ENCODE peak calls at places on chromosomes 3 and 15, in five cellular contexts. One of them, this sample, is unnamed.

GRCh38 chr3:170572665-170573253 is 13.1 kb downstream of the SLC7A14 start:
- DNase-seq in H1: no peak
- DNase-seq in H9: no peak
- DNase-seq in trophoblast cell: no peak
- DNase-seq in neuronal stem cell: no peak
- DNase-seq in this sample: peak; percentile 85

GRCh38 chr3:190626951-190627620 is 113.2 kb downstream of the IL1RAP start:
- DNase-seq in H1: no peak
- DNase-seq in H9: no peak
- DNase-seq in trophoblast cell: no peak
- DNase-seq in neuronal stem cell: no peak
- DNase-seq in this sample: no peak

GRCh38 chr15:53625260-53625659 is 134.2 kb downstream of the WDR72 start:
- DNase-seq in H1: peak; percentile 46
- DNase-seq in H9: peak; percentile 54
- DNase-seq in trophoblast cell: no peak
- DNase-seq in neuronal stem cell: peak; percentile 65
- DNase-seq in this sample: no peak

GRCh38 chr3:43094381-43094780 is 11.5 kb downstream of the POMGNT2 start:
- DNase-seq in H1: no peak
- DNase-seq in H9: no peak
- DNase-seq in trophoblast cell: no peak
- DNase-seq in neuronal stem cell: no peak
- DNase-seq in this sample: no peak

GRCh38 chr3:12984023-12984823 is 89.0 kb downstream of the IQSEC1 start:
- DNase-seq in H1: peak; percentile 43
- DNase-seq in H9: peak; percentile 84
- DNase-seq in trophoblast cell: peak; percentile 76
- DNase-seq in neuronal stem cell: no peak
- DNase-seq in this sample: peak; percentile 77

GRCh38 chr15:92142242-92143232 is 251.1 kb upstream of the ST8SIA2 start:
- DNase-seq in H1: no peak
- DNase-seq in H9: peak; percentile 18
- DNase-seq in trophoblast cell: peak; percentile 12
- DNase-seq in neuronal stem cell: no peak
- DNase-seq in this sample: no peak

GRCh38 chr3:32591960-32592462 is 21.4 kb upstream of the DYNC1LI1 start:
- DNase-seq in H1: no peak
- DNase-seq in H9: no peak
- DNase-seq in trophoblast cell: no peak
- DNase-seq in neuronal stem cell: no peak
- DNase-seq in this sample: no peak

GRCh38 chr3:134291300-134292254 is 40.9 kb upstream of the RYK start:
- DNase-seq in H1: no peak
- DNase-seq in H9: no peak
- DNase-seq in trophoblast cell: no peak
- DNase-seq in neuronal stem cell: no peak
- DNase-seq in this sample: peak; percentile 68

GRCh38 chr15:27358751-27359434 is 387.9 kb downstream of the GABRG3 start:
- DNase-seq in H1: peak; percentile 49
- DNase-seq in H9: peak; percentile 76
- DNase-seq in trophoblast cell: no peak
- DNase-seq in neuronal stem cell: peak; percentile 40
- DNase-seq in this sample: no peak

GRCh38 chr3:51393096-51393495 is 2.0 kb downstream of the RBM15B start:
- DNase-seq in H1: no peak
- DNase-seq in H9: no peak
- DNase-seq in trophoblast cell: no peak
- DNase-seq in neuronal stem cell: no peak
- DNase-seq in this sample: no peak

DNA sequence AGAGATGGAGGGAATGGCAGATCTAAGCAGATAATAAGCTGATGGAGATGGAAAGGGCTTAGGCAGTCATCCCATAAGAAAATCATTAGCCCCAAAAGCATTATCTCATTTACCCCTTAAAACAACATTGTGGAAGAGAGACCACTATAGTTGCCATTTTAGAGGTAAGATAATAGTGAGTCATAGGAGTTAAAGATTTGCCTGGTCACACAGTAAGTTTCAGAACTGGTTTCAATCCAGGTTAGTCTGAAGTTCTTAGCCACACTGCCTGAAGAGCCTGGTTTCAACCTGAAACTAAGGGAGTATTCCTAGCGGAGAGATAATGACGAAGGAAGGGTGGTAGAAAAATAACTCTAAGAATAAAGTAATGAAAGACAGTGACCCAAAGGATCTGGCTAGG is 13.0 kb upstream of the UBR1 start:
- DNase-seq in H1: no peak
- DNase-seq in H9: no peak
- DNase-seq in trophoblast cell: no peak
- DNase-seq in neuronal stem cell: no peak
- DNase-seq in this sample: no peak
- H3K23ac ChIP-seq in H1: no peak overlapping the region
- H3K23ac ChIP-seq in H9: no peak overlapping the region
- H3K23ac ChIP-seq in trophoblast cell: no peak overlapping the region
- H3K23ac ChIP-seq in neuronal stem cell: no peak overlapping the region
- H3K23ac ChIP-seq in this sample: no peak overlapping the region

GRCh38 chr3:23495507-23495906 is 292.4 kb downstream of the UBE2E2 start:
- DNase-seq in H1: no peak
- DNase-seq in H9: no peak
- DNase-seq in trophoblast cell: no peak
- DNase-seq in neuronal stem cell: no peak
- DNase-seq in this sample: no peak
- H3K14ac ChIP-seq in H1: no peak overlapping the region
- H3K14ac ChIP-seq in H9: no peak overlapping the region
- H3K14ac ChIP-seq in trophoblast cell: no peak overlapping the region
- H3K14ac ChIP-seq in neuronal stem cell: no peak overlapping the region
- H3K14ac ChIP-seq in this sample: no peak overlapping the region

GRCh38 chr15:95581595-95581994 is 748.9 kb upstream of the NR2F2 start:
- DNase-seq in H1: no peak
- DNase-seq in H9: no peak
- DNase-seq in trophoblast cell: peak; percentile 74
- DNase-seq in neuronal stem cell: no peak
- DNase-seq in this sample: no peak

DNA sequence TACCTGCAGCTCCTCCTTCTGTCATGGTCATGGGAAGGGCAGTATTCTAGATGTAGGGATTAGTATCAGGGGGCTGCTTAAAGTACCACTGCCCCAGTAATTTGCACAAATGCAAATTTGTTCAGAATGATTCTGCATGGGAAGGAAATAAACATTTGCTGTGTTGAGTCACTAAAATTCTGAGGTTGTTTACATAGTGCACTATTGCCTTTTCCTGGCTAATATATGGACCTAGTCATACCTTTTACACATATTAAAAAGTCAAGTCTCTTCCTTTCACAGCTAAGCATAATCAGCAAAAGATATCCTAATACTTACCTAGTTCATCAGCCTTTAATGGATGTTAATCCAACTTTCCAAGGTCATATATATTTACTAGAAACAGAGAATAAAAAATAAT is 746.4 kb upstream of the NR2F2 start:
- DNase-seq in H1: no peak
- DNase-seq in H9: no peak
- DNase-seq in trophoblast cell: no peak
- DNase-seq in neuronal stem cell: no peak
- DNase-seq in this sample: peak; percentile 27
- H2BK12ac ChIP-seq in H1: no peak overlapping the region
- H2BK12ac ChIP-seq in H9: no peak overlapping the region
- H2BK12ac ChIP-seq in trophoblast cell: no peak overlapping the region
- H2BK12ac ChIP-seq in neuronal stem cell: no peak overlapping the region
- H2BK12ac ChIP-seq in this sample: peak overlapping the region; percentile 24

DNA sequence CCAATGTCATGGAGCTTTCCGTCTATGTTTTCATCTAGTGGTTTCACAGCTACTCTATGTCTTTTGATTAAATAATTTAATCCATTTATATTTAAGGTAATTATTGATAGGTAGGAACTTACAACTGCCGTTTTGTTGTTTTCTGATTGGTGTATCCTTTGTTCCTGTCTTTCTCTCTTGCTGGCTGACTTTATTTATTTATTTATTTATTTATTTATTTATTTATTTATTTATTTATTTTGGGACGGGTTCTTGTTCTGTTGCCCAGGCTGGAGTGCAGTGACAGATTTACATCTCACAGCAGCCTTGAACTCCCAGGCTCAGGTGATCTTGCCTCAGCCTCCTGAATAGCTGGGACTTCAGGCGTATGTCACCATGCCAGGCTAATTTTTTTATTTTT is 299.2 kb upstream of the COL8A1 start:
- DNase-seq in H1: no peak
- DNase-seq in H9: no peak
- DNase-seq in trophoblast cell: no peak
- DNase-seq in neuronal stem cell: no peak
- DNase-seq in this sample: no peak
- H3K23ac ChIP-seq in H1: no peak overlapping the region
- H3K23ac ChIP-seq in H9: no peak overlapping the region
- H3K23ac ChIP-seq in trophoblast cell: no peak overlapping the region
- H3K23ac ChIP-seq in neuronal stem cell: no peak overlapping the region
- H3K23ac ChIP-seq in this sample: no peak overlapping the region

GRCh38 chr3:15859507-15860013 is 61.8 kb upstream of the ANKRD28 start:
- DNase-seq in H1: peak; percentile 50
- DNase-seq in H9: peak; percentile 84
- DNase-seq in trophoblast cell: peak; percentile 67
- DNase-seq in neuronal stem cell: peak; percentile 84
- DNase-seq in this sample: peak; percentile 81

GRCh38 chr3:15861163-15861562 is 63.4 kb upstream of the ANKRD28 start:
- DNase-seq in H1: no peak
- DNase-seq in H9: no peak
- DNase-seq in trophoblast cell: no peak
- DNase-seq in neuronal stem cell: no peak
- DNase-seq in this sample: peak; percentile 7

GRCh38 chr3:15858547-15859506 is 61.0 kb upstream of the ANKRD28 start:
- DNase-seq in H1: no peak
- DNase-seq in H9: peak; percentile 77
- DNase-seq in trophoblast cell: peak; percentile 59
- DNase-seq in neuronal stem cell: peak; percentile 30
- DNase-seq in this sample: peak; percentile 4

GRCh38 chr3:15860014-15860934 is 62.5 kb upstream of the ANKRD28 start:
- DNase-seq in H1: peak; percentile 38
- DNase-seq in H9: peak; percentile 84
- DNase-seq in trophoblast cell: peak; percentile 41
- DNase-seq in neuronal stem cell: peak; percentile 51
- DNase-seq in this sample: peak; percentile 40
- H3K14ac ChIP-seq in H1: no peak overlapping the region
- H3K14ac ChIP-seq in H9: peak overlapping the region; percentile 84
- H3K14ac ChIP-seq in trophoblast cell: peak overlapping the region; percentile 41
- H3K14ac ChIP-seq in neuronal stem cell: no peak overlapping the region
- H3K14ac ChIP-seq in this sample: no peak overlapping the region